ENCODE peak calls at places on chromosome 2, in five cellular contexts. One of them, this sample, is unnamed.

GRCh38 chr2:230208576-230208975 is 11.2 kb downstream of the SP110 start:
- DNase-seq in GM23338: no peak
- DNase-seq in MM.1S: no peak
- DNase-seq in fibroblast of lung: no peak
- DNase-seq in mammary epithelial cell: no peak
- DNase-seq in this sample: no peak

GRCh38 chr2:33746401-33746800 is 147.3 kb upstream of the FAM98A start:
- DNase-seq in GM23338: no peak
- DNase-seq in fibroblast of lung: no peak
- DNase-seq in MM.1S: no peak
- DNase-seq in mammary epithelial cell: no peak
- DNase-seq in this sample: no peak

GRCh38 chr2:144426981-144427479 is 92.9 kb downstream of the ZEB2 start:
- DNase-seq in GM23338: no peak
- DNase-seq in mammary epithelial cell: peak
- DNase-seq in MM.1S: no peak
- DNase-seq in fibroblast of lung: peak
- DNase-seq in this sample: no peak

GRCh38 chr2:154589514-154589913 is 109.0 kb upstream of the KCNJ3 start:
- DNase-seq in mammary epithelial cell: no peak
- DNase-seq in GM23338: peak
- DNase-seq in fibroblast of lung: no peak
- DNase-seq in MM.1S: no peak
- DNase-seq in this sample: no peak

GRCh38 chr2:209496586-209496982 is 72.7 kb downstream of the MAP2 start:
- DNase-seq in MM.1S: no peak
- DNase-seq in GM23338: no peak
- DNase-seq in mammary epithelial cell: peak
- DNase-seq in fibroblast of lung: peak
- DNase-seq in this sample: no peak

GRCh38 chr2:63788070-63788469 is 53.6 kb upstream of the UGP2 start:
- DNase-seq in MM.1S: no peak
- DNase-seq in GM23338: no peak
- DNase-seq in mammary epithelial cell: peak
- DNase-seq in fibroblast of lung: peak
- DNase-seq in this sample: no peak

GRCh38 chr2:43192039-43192438 is 34.4 kb downstream of the ZFP36L2 start:
- DNase-seq in fibroblast of lung: no peak
- DNase-seq in mammary epithelial cell: no peak
- DNase-seq in GM23338: peak
- DNase-seq in MM.1S: peak
- DNase-seq in this sample: no peak

GRCh38 chr2:42474765-42475454 is 18.9 kb downstream of the KCNG3 start:
- DNase-seq in fibroblast of lung: no peak
- DNase-seq in mammary epithelial cell: no peak
- DNase-seq in GM23338: no peak
- DNase-seq in MM.1S: peak
- DNase-seq in this sample: no peak

GRCh38 chr2:239114616-239115265 is 266.9 kb downstream of the TWIST2 start:
- DNase-seq in MM.1S: no peak
- DNase-seq in mammary epithelial cell: no peak
- DNase-seq in GM23338: peak
- DNase-seq in fibroblast of lung: no peak
- DNase-seq in this sample: no peak

GRCh38 chr2:153519260-153519875 is 40.8 kb upstream of the RPRM start:
- DNase-seq in mammary epithelial cell: peak
- DNase-seq in MM.1S: peak
- DNase-seq in fibroblast of lung: peak
- DNase-seq in GM23338: peak
- DNase-seq in this sample: peak

GRCh38 chr2:197969391-197969893 is 165.0 kb downstream of the PLCL1 start:
- DNase-seq in MM.1S: no peak
- DNase-seq in fibroblast of lung: peak
- DNase-seq in GM23338: no peak
- DNase-seq in mammary epithelial cell: peak
- DNase-seq in this sample: no peak

GRCh38 chr2:60759654-60760053 is 3.6 kb downstream of the PAPOLG start:
- DNase-seq in mammary epithelial cell: no peak
- DNase-seq in fibroblast of lung: no peak
- DNase-seq in GM23338: no peak
- DNase-seq in MM.1S: no peak
- DNase-seq in this sample: no peak

GRCh38 chr2:86241611-86242010 is 42.4 kb downstream of the MRPL35 start:
- DNase-seq in fibroblast of lung: no peak
- DNase-seq in GM23338: no peak
- DNase-seq in MM.1S: peak
- DNase-seq in mammary epithelial cell: no peak
- DNase-seq in this sample: no peak

GRCh38 chr2:237729681-237730475 is 68.7 kb upstream of the RBM44 start:
- DNase-seq in mammary epithelial cell: no peak
- DNase-seq in MM.1S: no peak
- DNase-seq in fibroblast of lung: peak
- DNase-seq in GM23338: no peak
- DNase-seq in this sample: no peak

GRCh38 chr2:187698374-187699110 is 144.3 kb upstream of the TFPI start:
- DNase-seq in GM23338: no peak
- DNase-seq in MM.1S: no peak
- DNase-seq in fibroblast of lung: peak
- DNase-seq in mammary epithelial cell: no peak
- DNase-seq in this sample: no peak

GRCh38 chr2:130313812-130314334 is 28.8 kb upstream of the IMP4 start:
- DNase-seq in GM23338: no peak
- DNase-seq in MM.1S: no peak
- DNase-seq in mammary epithelial cell: no peak
- DNase-seq in fibroblast of lung: no peak
- DNase-seq in this sample: no peak

GRCh38 chr2:195520671-195521155 is 136.3 kb upstream of the SLC39A10 start:
- DNase-seq in fibroblast of lung: peak
- DNase-seq in MM.1S: no peak
- DNase-seq in mammary epithelial cell: peak
- DNase-seq in GM23338: peak
- DNase-seq in this sample: peak
- TF ChIP-seq CTCF in fibroblast of lung: no peak
- TF ChIP-seq CTCF in MM.1S: no peak
- TF ChIP-seq CTCF in mammary epithelial cell: no peak
- TF ChIP-seq CTCF in GM23338: peak
- TF ChIP-seq CTCF in this sample: no peak

GRCh38 chr2:234423884-234424283 is 73.0 kb downstream of the ARL4C start:
- DNase-seq in MM.1S: no peak
- DNase-seq in GM23338: no peak
- DNase-seq in fibroblast of lung: no peak
- DNase-seq in mammary epithelial cell: no peak
- DNase-seq in this sample: no peak

GRCh38 chr2:234426616-234427015 is 70.3 kb downstream of the ARL4C start:
- DNase-seq in fibroblast of lung: no peak
- DNase-seq in MM.1S: peak
- DNase-seq in GM23338: no peak
- DNase-seq in mammary epithelial cell: no peak
- DNase-seq in this sample: peak

GRCh38 chr2:234422895-234423505 is 73.9 kb downstream of the ARL4C start:
- DNase-seq in MM.1S: no peak
- DNase-seq in fibroblast of lung: no peak
- DNase-seq in GM23338: no peak
- DNase-seq in mammary epithelial cell: no peak
- DNase-seq in this sample: no peak

GRCh38 chr2:234427081-234428058 is 69.5 kb downstream of the ARL4C start:
- DNase-seq in mammary epithelial cell: no peak
- DNase-seq in fibroblast of lung: peak
- DNase-seq in MM.1S: no peak
- DNase-seq in GM23338: peak
- DNase-seq in this sample: peak

GRCh38 chr2:234425923-234426603 is 70.8 kb downstream of the ARL4C start:
- DNase-seq in GM23338: no peak
- DNase-seq in fibroblast of lung: no peak
- DNase-seq in mammary epithelial cell: peak
- DNase-seq in MM.1S: peak
- DNase-seq in this sample: peak
- H3K4me2 ChIP-seq in GM23338: peak
- H3K4me2 ChIP-seq in fibroblast of lung: no peak
- H3K4me2 ChIP-seq in mammary epithelial cell: no peak
- H3K4me2 ChIP-seq in MM.1S: peak
- H3K4me2 ChIP-seq in this sample: peak

GRCh38 chr2:182717451-182718215 is 1.6 kb downstream of the DNAJC10 start:
- DNase-seq in mammary epithelial cell: no peak
- DNase-seq in MM.1S: peak
- DNase-seq in fibroblast of lung: no peak
- DNase-seq in GM23338: no peak
- DNase-seq in this sample: no peak
- H3K4me3 ChIP-seq in mammary epithelial cell: peak
- H3K4me3 ChIP-seq in MM.1S: peak
- H3K4me3 ChIP-seq in fibroblast of lung: peak
- H3K4me3 ChIP-seq in GM23338: peak
- H3K4me3 ChIP-seq in this sample: peak

GRCh38 chr2:181426687-181427086 is 30.5 kb upstream of the ITGA4 start:
- DNase-seq in GM23338: no peak
- DNase-seq in MM.1S: no peak
- DNase-seq in mammary epithelial cell: no peak
- DNase-seq in fibroblast of lung: no peak
- DNase-seq in this sample: no peak

GRCh38 chr2:181431674-181432073 is 25.5 kb upstream of the ITGA4 start:
- DNase-seq in MM.1S: no peak
- DNase-seq in fibroblast of lung: no peak
- DNase-seq in mammary epithelial cell: no peak
- DNase-seq in GM23338: no peak
- DNase-seq in this sample: no peak

DNA sequence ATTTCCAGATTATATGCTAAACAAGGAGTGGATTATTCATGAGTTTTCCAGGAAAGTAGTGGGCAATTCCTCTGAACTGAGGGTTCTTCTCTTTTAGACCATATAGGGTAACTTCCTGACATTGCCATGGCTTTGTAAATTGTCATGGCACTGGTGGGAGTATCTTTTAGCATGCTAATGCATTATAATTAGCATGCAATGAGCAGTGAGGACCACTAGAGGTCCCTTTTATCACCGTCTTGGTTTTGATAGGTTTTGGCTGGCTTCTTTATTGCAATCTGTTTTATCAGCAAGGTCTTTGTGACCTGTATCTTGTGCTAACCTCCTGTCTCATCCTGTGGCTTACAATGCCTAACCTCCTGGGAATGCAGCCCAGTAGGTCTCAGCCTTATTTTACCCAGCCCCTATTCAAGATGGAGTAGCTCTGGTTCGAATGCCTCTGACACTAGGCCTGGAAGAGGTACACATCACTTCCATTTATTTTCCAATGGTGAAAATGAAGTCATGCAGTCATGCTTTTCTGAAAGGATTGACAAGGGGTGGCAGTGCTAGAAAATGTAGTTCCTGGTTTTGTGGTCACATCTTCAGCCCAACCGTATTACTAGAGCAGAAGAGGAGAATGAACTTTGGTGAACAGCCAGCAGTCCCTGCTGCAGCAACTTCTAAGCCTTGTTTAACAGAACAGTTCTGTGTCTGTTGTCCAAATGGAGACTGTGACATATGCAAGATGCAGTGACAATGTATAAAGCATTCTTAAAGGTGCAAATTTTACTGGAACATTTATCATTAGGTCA is 26.6 kb upstream of the ITGA4 start:
- DNase-seq in MM.1S: peak
- DNase-seq in mammary epithelial cell: peak
- DNase-seq in GM23338: peak
- DNase-seq in fibroblast of lung: peak
- DNase-seq in this sample: no peak
- TF ChIP-seq CTCF in MM.1S: peak
- TF ChIP-seq CTCF in mammary epithelial cell: peak
- TF ChIP-seq CTCF in GM23338: peak
- TF ChIP-seq CTCF in fibroblast of lung: peak
- TF ChIP-seq CTCF in this sample: peak

GRCh38 chr2:218261424-218262273 is 834 bp downstream of the GPBAR1 start:
- DNase-seq in GM23338: peak
- DNase-seq in mammary epithelial cell: no peak
- DNase-seq in fibroblast of lung: no peak
- DNase-seq in MM.1S: no peak
- DNase-seq in this sample: no peak

GRCh38 chr2:218260166-218260565 is 649 bp upstream of the GPBAR1 start:
- DNase-seq in mammary epithelial cell: no peak
- DNase-seq in fibroblast of lung: no peak
- DNase-seq in MM.1S: no peak
- DNase-seq in GM23338: no peak
- DNase-seq in this sample: no peak

GRCh38 chr2:218262631-218263586 is 2.1 kb downstream of the GPBAR1 start:
- DNase-seq in GM23338: no peak
- DNase-seq in fibroblast of lung: no peak
- DNase-seq in MM.1S: no peak
- DNase-seq in mammary epithelial cell: no peak
- DNase-seq in this sample: no peak

GRCh38 chr2:218259099-218259921 is 1.5 kb upstream of the GPBAR1 start:
- DNase-seq in mammary epithelial cell: no peak
- DNase-seq in fibroblast of lung: peak
- DNase-seq in GM23338: peak
- DNase-seq in MM.1S: no peak
- DNase-seq in this sample: no peak

DNA sequence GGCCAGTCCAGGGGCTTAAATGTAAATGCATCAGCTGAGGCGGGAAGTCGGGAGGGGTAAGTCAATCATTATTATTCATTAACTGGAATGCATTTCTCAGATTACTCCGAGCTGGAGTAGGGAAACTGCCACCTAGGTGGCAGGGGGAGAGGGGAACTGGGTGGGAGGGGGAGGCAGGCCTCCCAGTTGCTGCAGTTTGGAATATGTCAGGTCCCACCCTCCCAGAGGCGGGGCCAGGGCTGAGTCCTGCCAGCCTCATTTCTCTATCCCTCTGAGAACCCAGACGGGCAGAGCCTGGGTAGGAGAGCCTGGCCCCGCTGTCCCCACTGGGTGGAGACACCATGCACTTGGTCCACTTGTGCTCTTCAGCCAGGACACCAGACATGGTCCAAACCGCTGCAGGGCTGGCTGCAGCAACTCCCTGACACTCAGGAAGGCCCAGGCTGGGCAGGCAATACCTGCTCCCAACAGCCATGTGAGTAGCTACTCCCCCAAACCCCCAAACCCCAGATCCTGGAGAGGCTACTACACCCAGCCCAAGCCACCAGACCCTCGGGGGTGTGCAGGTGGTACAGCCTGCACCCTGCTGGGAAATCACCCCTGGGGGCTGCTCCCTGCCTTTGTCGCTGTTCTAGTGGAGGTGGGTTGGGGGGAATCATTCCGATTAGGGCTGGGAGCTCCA is at the start of gene GPBAR1:
- DNase-seq in mammary epithelial cell: no peak
- DNase-seq in fibroblast of lung: no peak
- DNase-seq in GM23338: peak
- DNase-seq in MM.1S: no peak
- DNase-seq in this sample: no peak
- H3K4me2 ChIP-seq in mammary epithelial cell: no peak
- H3K4me2 ChIP-seq in fibroblast of lung: no peak
- H3K4me2 ChIP-seq in GM23338: peak
- H3K4me2 ChIP-seq in MM.1S: peak
- H3K4me2 ChIP-seq in this sample: no peak

DNA sequence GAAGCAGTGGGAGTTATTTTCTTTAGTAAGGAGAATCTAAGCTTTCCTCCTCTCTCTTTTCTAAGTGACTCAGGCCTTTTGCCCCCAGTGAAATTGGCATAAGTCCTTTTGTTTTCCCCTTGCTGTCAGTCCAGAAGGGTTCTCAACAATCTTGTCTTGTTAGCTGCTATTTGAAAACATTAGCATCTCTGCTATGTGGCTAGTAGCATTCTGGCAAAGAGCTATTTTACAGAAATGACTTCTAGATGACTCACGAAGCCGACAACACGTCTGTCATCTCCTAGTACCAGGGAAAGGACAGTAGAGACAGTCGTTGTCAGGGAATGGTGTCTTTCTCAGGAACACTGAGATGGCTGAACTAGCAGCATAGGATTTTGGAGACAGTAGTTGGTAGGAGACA is 14.7 kb downstream of the SMARCAL1 start:
- DNase-seq in GM23338: no peak
- DNase-seq in MM.1S: no peak
- DNase-seq in mammary epithelial cell: peak
- DNase-seq in fibroblast of lung: peak
- DNase-seq in this sample: no peak
- H3K4me3 ChIP-seq in GM23338: no peak
- H3K4me3 ChIP-seq in MM.1S: no peak
- H3K4me3 ChIP-seq in mammary epithelial cell: no peak
- H3K4me3 ChIP-seq in fibroblast of lung: no peak
- H3K4me3 ChIP-seq in this sample: no peak